ENCODE peak calls at places on chromosomes 2 and 18, in four cellular contexts. One of them, this sample, is unnamed.

GRCh38 chr2:234747032-234747431 is 204.8 kb upstream of the SH3BP4 start:
- DNase-seq in H1: no peak
- DNase-seq in K562: no peak
- DNase-seq in HepG2: no peak
- DNase-seq in this sample: no peak

GRCh38 chr2:219638217-219638947 is 11.0 kb downstream of the SLC4A3 start:
- DNase-seq in K562: no peak
- DNase-seq in HepG2: peak
- DNase-seq in H1: no peak
- DNase-seq in this sample: no peak

GRCh38 chr2:118913805-118914645 is 28.0 kb upstream of the MARCO start:
- DNase-seq in HepG2: no peak
- DNase-seq in H1: no peak
- DNase-seq in K562: no peak
- DNase-seq in this sample: no peak

GRCh38 chr2:88350641-88351601 is 101.6 kb downstream of the FOXI3 start:
- DNase-seq in H1: peak
- DNase-seq in HepG2: peak
- DNase-seq in K562: peak
- DNase-seq in this sample: no peak

GRCh38 chr18:23170137-23170536 is 34.9 kb downstream of the CABLES1 start:
- DNase-seq in HepG2: no peak
- DNase-seq in H1: no peak
- DNase-seq in K562: no peak
- DNase-seq in this sample: no peak

GRCh38 chr2:240124651-240125030 is 11.5 kb downstream of the COPS9 start:
- DNase-seq in HepG2: no peak
- DNase-seq in K562: no peak
- DNase-seq in H1: no peak
- DNase-seq in this sample: no peak

GRCh38 chr2:177153805-177154204 is 58.8 kb upstream of the HNRNPA3 start:
- DNase-seq in HepG2: no peak
- DNase-seq in K562: no peak
- DNase-seq in H1: no peak
- DNase-seq in this sample: no peak

GRCh38 chr2:138221358-138221757 is 257.1 kb downstream of the HNMT start:
- DNase-seq in K562: no peak
- DNase-seq in H1: no peak
- DNase-seq in HepG2: peak
- DNase-seq in this sample: no peak

GRCh38 chr18:74200780-74201179 is 52.5 kb downstream of the TIMM21 start:
- DNase-seq in K562: no peak
- DNase-seq in HepG2: no peak
- DNase-seq in H1: no peak
- DNase-seq in this sample: no peak

GRCh38 chr2:188819781-188820180 is 154.4 kb upstream of the COL3A1 start:
- DNase-seq in HepG2: no peak
- DNase-seq in H1: no peak
- DNase-seq in K562: no peak
- DNase-seq in this sample: no peak

DNA sequence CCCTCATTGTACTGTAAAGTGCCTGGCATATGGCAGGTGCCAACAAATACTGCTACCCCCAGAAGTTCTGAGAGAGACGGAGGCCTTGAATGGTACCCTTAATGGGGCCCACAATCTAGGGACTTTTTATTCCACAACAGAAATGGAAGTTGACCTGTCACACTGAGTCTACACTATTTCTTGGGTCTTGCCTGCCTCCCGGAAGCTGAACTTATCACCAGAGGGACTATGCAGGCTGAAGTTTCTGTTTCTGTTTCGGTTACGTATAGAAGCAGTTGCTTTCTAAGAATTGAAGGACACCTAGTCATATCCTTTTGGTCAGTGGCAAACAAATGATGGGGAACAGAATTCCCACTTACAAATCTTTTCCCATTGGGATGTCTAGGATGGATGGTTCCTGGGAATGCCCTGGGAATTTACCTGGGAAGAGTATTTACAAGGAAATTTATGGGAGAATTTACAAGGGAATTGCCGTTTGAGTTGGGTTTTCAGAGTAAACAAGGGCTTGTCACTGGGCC is 74.2 kb downstream of the HS1BP3 start:
- DNase-seq in H1: no peak
- DNase-seq in HepG2: no peak
- DNase-seq in K562: no peak
- DNase-seq in this sample: peak
- TF ChIP-seq CBX5 in H1: no peak
- TF ChIP-seq CBX5 in HepG2: no peak
- TF ChIP-seq CBX5 in K562: no peak
- TF ChIP-seq CBX5 in this sample: no peak

GRCh38 chr18:77093584-77093983 is 39.0 kb downstream of the MBP start:
- DNase-seq in HepG2: no peak
- DNase-seq in K562: no peak
- DNase-seq in H1: no peak
- DNase-seq in this sample: no peak
- TF ChIP-seq CBX5 in HepG2: no peak
- TF ChIP-seq CBX5 in K562: no peak
- TF ChIP-seq CBX5 in H1: no peak
- TF ChIP-seq CBX5 in this sample: no peak

GRCh38 chr2:20012282-20013060 is at the start of gene MATN3:
- DNase-seq in K562: peak
- DNase-seq in HepG2: peak
- DNase-seq in H1: peak
- DNase-seq in this sample: no peak
- TF ChIP-seq CBX5 in K562: no peak
- TF ChIP-seq CBX5 in HepG2: peak
- TF ChIP-seq CBX5 in H1: no peak
- TF ChIP-seq CBX5 in this sample: no peak

DNA sequence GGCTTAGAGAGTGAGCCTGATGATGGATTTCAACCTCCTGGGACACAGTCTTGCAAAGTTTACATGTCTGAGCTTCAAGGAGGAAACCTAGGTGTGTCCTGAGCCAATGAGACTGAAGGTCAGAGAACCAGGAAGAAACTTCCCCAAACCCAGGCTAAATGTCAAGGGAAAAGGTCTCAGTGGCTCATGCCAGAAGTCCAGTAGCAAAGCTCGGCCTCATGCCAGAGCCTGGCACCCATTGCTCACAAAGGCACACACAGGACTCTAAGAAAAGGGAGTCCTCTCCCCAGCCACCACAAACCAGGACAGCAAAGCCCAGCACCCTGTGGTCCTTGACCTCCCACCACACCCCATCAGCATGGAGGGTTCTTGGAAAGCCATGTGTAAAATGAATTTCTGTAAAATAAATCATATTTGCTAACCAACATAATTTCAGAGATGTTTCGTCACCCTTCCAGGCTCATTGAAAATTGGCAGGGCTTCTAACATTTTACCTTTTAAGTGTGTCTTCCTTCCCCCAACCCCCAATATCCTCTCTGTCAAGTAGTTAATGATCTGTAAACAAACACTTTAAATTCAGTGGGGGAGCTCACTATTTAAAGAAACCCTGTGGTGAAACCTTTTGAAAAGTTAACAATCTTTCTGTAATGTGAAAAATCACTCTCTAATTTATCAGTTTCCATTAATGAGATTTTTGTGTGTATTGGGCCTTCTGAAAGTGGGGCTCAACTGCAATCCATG is 77.1 kb downstream of the BCL11A start:
- DNase-seq in K562: no peak
- DNase-seq in HepG2: no peak
- DNase-seq in H1: no peak
- DNase-seq in this sample: no peak
- TF ChIP-seq CBX5 in K562: no peak
- TF ChIP-seq CBX5 in HepG2: no peak
- TF ChIP-seq CBX5 in H1: no peak
- TF ChIP-seq CBX5 in this sample: no peak

GRCh38 chr2:100272848-100273329 is 49.4 kb downstream of the LONRF2 start:
- DNase-seq in H1: no peak
- DNase-seq in K562: no peak
- DNase-seq in HepG2: no peak
- DNase-seq in this sample: no peak
- TF ChIP-seq CBX5 in H1: no peak
- TF ChIP-seq CBX5 in K562: no peak
- TF ChIP-seq CBX5 in HepG2: no peak
- TF ChIP-seq CBX5 in this sample: no peak

GRCh38 chr2:73969356-73969755 is 15.4 kb upstream of the TET3 start:
- DNase-seq in K562: no peak
- DNase-seq in HepG2: no peak
- DNase-seq in H1: no peak
- DNase-seq in this sample: no peak
- TF ChIP-seq CBX5 in K562: no peak
- TF ChIP-seq CBX5 in HepG2: no peak
- TF ChIP-seq CBX5 in H1: no peak
- TF ChIP-seq CBX5 in this sample: no peak

DNA sequence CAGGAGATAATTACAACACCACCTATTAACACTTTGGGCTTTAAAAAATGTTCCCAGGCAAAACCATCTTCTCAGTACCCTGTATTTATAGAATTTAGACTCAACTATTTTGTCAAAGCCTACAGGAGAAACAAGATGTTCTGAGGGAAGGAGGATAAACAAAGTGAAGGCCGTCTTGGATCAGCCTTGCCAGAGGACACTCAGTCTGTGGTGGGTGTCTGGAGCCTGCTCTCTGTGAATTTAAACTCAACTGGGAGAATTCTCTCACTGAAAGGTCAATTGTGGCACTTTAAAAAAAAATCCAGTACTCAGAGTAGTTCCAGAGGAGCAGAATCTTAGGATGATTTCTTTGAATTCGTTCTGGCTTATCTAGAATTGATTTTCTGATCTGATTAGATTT is 28.4 kb upstream of the SLC1A4 start:
- DNase-seq in H1: no peak
- DNase-seq in K562: no peak
- DNase-seq in HepG2: no peak
- DNase-seq in this sample: no peak
- TF ChIP-seq CBX5 in H1: no peak
- TF ChIP-seq CBX5 in K562: no peak
- TF ChIP-seq CBX5 in HepG2: no peak
- TF ChIP-seq CBX5 in this sample: no peak

This sample was measured in GM12878.